ENCODE peak calls at places on chromosomes 5 and 9, in seven cellular contexts. G is neuronal stem cell, A is mesendoderm, N is mesenchymal stem cell, T is IMR-90, Q is H1, M is trophoblast cell. R is an unnamed sample.

GRCh38 chr5:96733771-96734498 is 71.8 kb downstream of the CAST start:
- DNase-seq in G (no peak), A (peak; percentile 42), N (no peak), T (peak; percentile 35), Q (no peak), M (peak; percentile 94), R (peak; percentile 43)

GRCh38 chr9:36317766-36318165 is 59.5 kb upstream of the GNE start:
- DNase-seq in G (no peak), A (peak; percentile 44), N (no peak), T (no peak), Q (no peak), M (no peak), R (no peak)

GRCh38 chr9:130026583-130027427 is 16.2 kb downstream of the FNBP1 start:
- DNase-seq in G (no peak), A (no peak), N (no peak), T (no peak), Q (no peak), M (peak; percentile 27), R (no peak)

GRCh38 chr5:88889165-88890069 is 6.4 kb upstream of the MEF2C start:
- DNase-seq in G (no peak), A (peak; percentile 46), N (peak; percentile 60), T (peak; percentile 13), Q (no peak), M (no peak), R (peak; percentile 70)

GRCh38 chr5:163190283-163190682 is 247.1 kb upstream of the CCNG1 start:
- DNase-seq in G (no peak), A (no peak), N (no peak), T (no peak), Q (no peak), M (no peak), R (no peak)

GRCh38 chr5:180334751-180335613 is 18.2 kb downstream of the GFPT2 start:
- DNase-seq in G (no peak), A (no peak), N (no peak), T (no peak), Q (no peak), M (no peak), R (no peak)

GRCh38 chr9:34620061-34620994 is at the start of gene DCTN3:
- DNase-seq in G (peak; percentile 90), A (peak; percentile 97), N (peak; percentile 96), T (peak; percentile 94), Q (no peak), M (peak; percentile 97), R (peak; percentile 95)

GRCh38 chr9:130150779-130151381 is 21.3 kb upstream of the NCS1 start:
- DNase-seq in G (no peak), A (peak; percentile 86), N (peak; percentile 60), T (peak; percentile 74), Q (no peak), M (peak; percentile 73), R (no peak)

GRCh38 chr5:173452098-173452497 is 123.9 kb upstream of the STC2 start:
- DNase-seq in G (no peak), A (peak; percentile 28), N (peak; percentile 97), T (peak; percentile 81), Q (no peak), M (peak; percentile 98), R (no peak)

GRCh38 chr9:117315236-117315635 is 99.6 kb downstream of the ASTN2 start:
- DNase-seq in G (no peak), A (no peak), N (no peak), T (no peak), Q (no peak), M (no peak), R (no peak)

GRCh38 chr5:132799392-132799791 is 13.7 kb upstream of the SOWAHA start:
- DNase-seq in G (no peak), A (no peak), N (no peak), T (no peak), Q (no peak), M (peak; percentile 98), R (no peak)

GRCh38 chr9:20621553-20622329 is 558 bp downstream of the MLLT3 start:
- DNase-seq in G (peak; percentile 72), A (peak; percentile 62), N (peak; percentile 82), T (peak; percentile 70), Q (no peak), M (peak; percentile 81), R (peak; percentile 69)

GRCh38 chr9:87445646-87446045 is 52.0 kb upstream of the DAPK1 start:
- DNase-seq in G (peak; percentile 18), A (peak; percentile 76), N (peak; percentile 40), T (peak; percentile 1), Q (no peak), M (peak; percentile 61), R (peak; percentile 58)

GRCh38 chr9:36245906-36246305 is 12.3 kb downstream of the GNE start:
- DNase-seq in G (no peak), A (no peak), N (no peak), T (peak; percentile 29), Q (no peak), M (no peak), R (no peak)

GRCh38 chr9:35311891-35312639 is 150.3 kb downstream of the UNC13B start:
- DNase-seq in G (no peak), A (no peak), N (no peak), T (peak; percentile 19), Q (no peak), M (no peak), R (no peak)

GRCh38 chr9:135223831-135224230 is 136.4 kb downstream of the OLFM1 start:
- DNase-seq in G (no peak), A (peak; percentile 38), N (no peak), T (no peak), Q (no peak), M (no peak), R (no peak)
- H3K9ac ChIP-seq in G (no peak overlapping the region), A (no peak overlapping the region), N (no peak overlapping the region), T (no peak overlapping the region), Q (no peak overlapping the region), M (no peak overlapping the region), R (no peak overlapping the region)

GRCh38 chr5:151052834-151053233 is 28.0 kb downstream of the TNIP1 start:
- DNase-seq in G (no peak), A (no peak), N (no peak), T (no peak), Q (no peak), M (no peak), R (no peak)
- H3K4ac ChIP-seq in G (no peak overlapping the region), A (no peak overlapping the region), N (no peak overlapping the region), T (no peak overlapping the region), Q (no peak overlapping the region), M (no peak overlapping the region), R (no peak overlapping the region)

DNA sequence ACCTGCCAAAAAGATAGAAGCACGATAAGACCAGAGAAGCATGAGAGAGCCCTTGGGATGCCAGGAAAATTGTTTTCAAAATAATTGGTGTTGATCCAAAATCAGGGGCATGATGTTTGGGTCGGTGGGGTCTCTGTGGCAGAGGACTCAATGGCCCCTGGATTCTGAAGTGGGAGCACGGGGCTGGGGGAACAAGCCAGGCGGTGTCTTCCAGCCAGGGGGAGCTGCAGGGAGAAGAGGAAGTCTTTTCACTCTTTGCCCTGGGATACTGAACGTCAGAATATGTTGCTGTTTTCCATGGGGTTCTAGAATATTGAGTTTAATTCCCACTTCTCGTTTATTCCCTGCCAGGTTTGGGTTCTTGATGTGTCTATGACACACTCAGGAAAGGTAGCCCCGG is 20.4 kb downstream of the TSPAN17 start:
- DNase-seq in G (no peak), A (no peak), N (no peak), T (no peak), Q (no peak), M (no peak), R (no peak)
- H2BK120ac ChIP-seq in G (no peak overlapping the region), A (no peak overlapping the region), N (no peak overlapping the region), T (no peak overlapping the region), Q (no peak overlapping the region), M (no peak overlapping the region), R (no peak overlapping the region)

GRCh38 chr5:79436821-79437220 is 77.1 kb downstream of the HOMER1 start:
- DNase-seq in G (no peak), A (no peak), N (peak; percentile 13), T (peak; percentile 22), Q (no peak), M (no peak), R (no peak)
- H3K9ac ChIP-seq in G (no peak overlapping the region), A (no peak overlapping the region), N (peak overlapping the region; percentile 1), T (no peak overlapping the region), Q (no peak overlapping the region), M (no peak overlapping the region), R (no peak overlapping the region)

GRCh38 chr9:73714294-73714693 is 562.6 kb downstream of the ANXA1 start:
- DNase-seq in G (no peak), A (no peak), N (peak; percentile 1), T (no peak), Q (no peak), M (no peak), R (no peak)
- H3K4ac ChIP-seq in G (no peak overlapping the region), A (no peak overlapping the region), N (no peak overlapping the region), T (no peak overlapping the region), Q (no peak overlapping the region), M (no peak overlapping the region), R (no peak overlapping the region)

GRCh38 chr9:3138236-3139229 is 294.6 kb upstream of the PUM3 start:
- DNase-seq in G (no peak), A (no peak), N (peak; percentile 2), T (no peak), Q (no peak), M (peak; percentile 79), R (no peak)
- H2BK120ac ChIP-seq in G (no peak overlapping the region), A (no peak overlapping the region), N (no peak overlapping the region), T (no peak overlapping the region), Q (no peak overlapping the region), M (no peak overlapping the region), R (no peak overlapping the region)